ENCODE peak calls at places on chromosomes 11 and 22, in seven cellular contexts. W, B, Q, L, T, R and P are unnamed samples.

GRCh38 chr11:3169235-3169951 is 4.3 kb upstream of the OSBPL5 start:
- DNase-seq in W (no peak), B (peak), Q (peak), L (peak), T (no peak), R (no peak), P (no peak)

GRCh38 chr11:101880208-101880607 is 34.6 kb upstream of the CEP126 start:
- DNase-seq in W (no peak), B (peak), Q (peak), L (no peak), T (no peak), R (no peak), P (no peak)

GRCh38 chr11:76120513-76121081 is 85.7 kb downstream of the WNT11 start:
- DNase-seq in W (no peak), B (peak), Q (no peak), L (no peak), T (no peak), R (no peak), P (no peak)

GRCh38 chr11:120539681-120540369 is 28.3 kb downstream of the GRIK4 start:
- DNase-seq in W (no peak), B (no peak), Q (no peak), L (no peak), T (no peak), R (no peak), P (no peak)

GRCh38 chr11:34342008-34342533 is 15.7 kb downstream of the ABTB2 start:
- DNase-seq in W (no peak), B (peak), Q (no peak), L (no peak), T (no peak), R (no peak), P (no peak)

GRCh38 chr11:35318977-35319925 is 100.1 kb downstream of the SLC1A2 start:
- DNase-seq in W (no peak), B (no peak), Q (no peak), L (no peak), T (no peak), R (no peak), P (no peak)

GRCh38 chr11:20156876-20157613 is 3.2 kb downstream of the DBX1 start:
- DNase-seq in W (no peak), B (no peak), Q (no peak), L (no peak), T (peak), R (no peak), P (peak)

GRCh38 chr11:27912916-27913315 is 195.0 kb downstream of the KIF18A start:
- DNase-seq in W (no peak), B (no peak), Q (no peak), L (no peak), T (no peak), R (no peak), P (no peak)

GRCh38 chr11:11608783-11609232 is 13.0 kb downstream of the GALNT18 start:
- DNase-seq in W (no peak), B (peak), Q (no peak), L (no peak), T (no peak), R (no peak), P (no peak)

GRCh38 chr22:20065896-20066616 is 14.0 kb upstream of the DGCR8 start:
- DNase-seq in W (no peak), B (no peak), Q (no peak), L (no peak), T (no peak), R (no peak), P (no peak)

GRCh38 chr11:8222820-8223512 is 40.7 kb downstream of the LMO1 start:
- DNase-seq in W (no peak), B (no peak), Q (no peak), L (no peak), T (no peak), R (no peak), P (no peak)

GRCh38 chr11:2868604-2869526 is 16.7 kb downstream of the CDKN1C start:
- DNase-seq in W (peak), B (no peak), Q (no peak), L (peak), T (no peak), R (no peak), P (no peak)